ENCODE peak calls at places on chromosomes 3 and 15, in six cellular contexts. Y is HFFc6, S is psoas muscle, Z is AG09309, J is GM12865, P is MCF 10A. N is an unnamed sample.

GRCh38 chr3:140429791-140430190 is 248.1 kb upstream of the TRIM42 start:
- DNase-seq in Y (no peak), S (no peak), Z (no peak), J (no peak), P (no peak), N (no peak)

GRCh38 chr3:152395764-152396163 is 127.0 kb downstream of the MBNL1 start:
- DNase-seq in Y (no peak), S (no peak), Z (no peak), J (no peak), P (no peak), N (no peak)

GRCh38 chr3:151327571-151328198 is 1.7 kb downstream of the P2RY13 start:
- DNase-seq in Y (no peak), S (no peak), Z (no peak), J (no peak), P (peak; percentile 36), N (peak; percentile 17)

GRCh38 chr3:25856902-25857518 is 67.1 kb downstream of the OXSM start:
- DNase-seq in Y (peak; percentile 45), S (no peak), Z (peak; percentile 23), J (peak; percentile 53), P (peak; percentile 49), N (peak; percentile 65)

GRCh38 chr3:61522064-61522463 is 39.3 kb upstream of the PTPRG start:
- DNase-seq in Y (no peak), S (no peak), Z (no peak), J (peak; percentile 4), P (no peak), N (no peak)

GRCh38 chr15:66858423-66859207 is 156.6 kb downstream of the SMAD6 start:
- DNase-seq in Y (peak; percentile 30), S (no peak), Z (peak; percentile 60), J (no peak), P (no peak), N (no peak)

GRCh38 chr3:143538577-143538981 is 309.7 kb downstream of the SLC9A9 start:
- DNase-seq in Y (no peak), S (no peak), Z (peak; percentile 67), J (peak; percentile 27), P (peak; percentile 53), N (peak; percentile 24)

GRCh38 chr15:96102631-96103030 is 227.9 kb upstream of the NR2F2 start:
- DNase-seq in Y (no peak), S (no peak), Z (no peak), J (no peak), P (no peak), N (no peak)

GRCh38 chr15:88849376-88850122 is 45.8 kb downstream of the HAPLN3 start:
- DNase-seq in Y (no peak), S (no peak), Z (no peak), J (no peak), P (no peak), N (no peak)

GRCh38 chr15:63892794-63893441 is 59.2 kb upstream of the HERC1 start:
- DNase-seq in Y (no peak), S (no peak), Z (no peak), J (peak; percentile 86), P (no peak), N (no peak)

GRCh38 chr15:80747317-80748053 is 31.7 kb upstream of the CEMIP start:
- DNase-seq in Y (no peak), S (no peak), Z (no peak), J (no peak), P (no peak), N (no peak)

GRCh38 chr3:100073555-100074307 is 40.6 kb downstream of the FILIP1L start:
- DNase-seq in Y (peak; percentile 85), S (no peak), Z (peak; percentile 33), J (peak; percentile 45), P (no peak), N (no peak)

GRCh38 chr15:48330045-48330840 is 986 bp upstream of the DUT start:
- DNase-seq in Y (no peak), S (no peak), Z (no peak), J (no peak), P (no peak), N (no peak)

GRCh38 chr3:197942956-197943556 is 6.9 kb upstream of the RPL35A start:
- DNase-seq in Y (peak; percentile 43), S (no peak), Z (no peak), J (peak; percentile 67), P (peak; percentile 45), N (peak; percentile 56)

GRCh38 chr3:144477593-144477992 is 506.0 kb downstream of the DIPK2A start:
- DNase-seq in Y (no peak), S (no peak), Z (no peak), J (no peak), P (no peak), N (no peak)

GRCh38 chr3:124707667-124708066 is 22.6 kb upstream of the UMPS start:
- DNase-seq in Y (peak; percentile 80), S (no peak), Z (peak; percentile 45), J (no peak), P (peak; percentile 51), N (no peak)

GRCh38 chr3:11953778-11954177 is 50.4 kb upstream of the SYN2 start:
- DNase-seq in Y (no peak), S (no peak), Z (no peak), J (no peak), P (no peak), N (no peak)

GRCh38 chr3:64974401-64974800 is 286.6 kb upstream of the ADAMTS9 start:
- DNase-seq in Y (no peak), S (no peak), Z (no peak), J (no peak), P (no peak), N (no peak)

GRCh38 chr3:17625111-17625510 is 117.3 kb downstream of the TBC1D5 start:
- DNase-seq in Y (no peak), S (no peak), Z (no peak), J (no peak), P (no peak), N (no peak)

GRCh38 chr15:53212785-53213184 is 422.6 kb upstream of the ONECUT1 start:
- DNase-seq in Y (no peak), S (no peak), Z (no peak), J (no peak), P (no peak), N (no peak)

GRCh38 chr3:119098620-119099222 is 47.2 kb upstream of the TEX55 start:
- DNase-seq in Y (peak; percentile 46), S (no peak), Z (peak; percentile 11), J (peak; percentile 36), P (peak; percentile 56), N (peak; percentile 47)

GRCh38 chr3:158107508-158108095 is 1.4 kb upstream of the SHOX2 start:
- DNase-seq in Y (no peak), S (no peak), Z (no peak), J (no peak), P (no peak), N (no peak)

GRCh38 chr3:177523072-177523675 is 325.9 kb upstream of the TBL1XR1 start:
- DNase-seq in Y (no peak), S (no peak), Z (no peak), J (no peak), P (peak; percentile 14), N (no peak)

GRCh38 chr15:73937726-73938125 is 11.5 kb downstream of the LOXL1 start:
- DNase-seq in Y (no peak), S (no peak), Z (no peak), J (no peak), P (no peak), N (no peak)

GRCh38 chr15:48614051-48614450 is 31.5 kb downstream of the FBN1 start:
- DNase-seq in Y (no peak), S (no peak), Z (no peak), J (no peak), P (no peak), N (no peak)

GRCh38 chr3:156456771-156457224 is 98.1 kb downstream of the SSR3 start:
- DNase-seq in Y (no peak), S (no peak), Z (no peak), J (no peak), P (peak; percentile 30), N (no peak)

GRCh38 chr3:23481660-23482278 is 278.6 kb downstream of the UBE2E2 start:
- DNase-seq in Y (no peak), S (no peak), Z (no peak), J (no peak), P (no peak), N (peak; percentile 23)

GRCh38 chr3:128036119-128036518 is 16.1 kb upstream of the SEC61A1 start:
- DNase-seq in Y (no peak), S (no peak), Z (no peak), J (no peak), P (no peak), N (no peak)

GRCh38 chr3:188720215-188720614 is 451.6 kb upstream of the TPRG1 start:
- DNase-seq in Y (no peak), S (no peak), Z (no peak), J (no peak), P (no peak), N (no peak)

DNA sequence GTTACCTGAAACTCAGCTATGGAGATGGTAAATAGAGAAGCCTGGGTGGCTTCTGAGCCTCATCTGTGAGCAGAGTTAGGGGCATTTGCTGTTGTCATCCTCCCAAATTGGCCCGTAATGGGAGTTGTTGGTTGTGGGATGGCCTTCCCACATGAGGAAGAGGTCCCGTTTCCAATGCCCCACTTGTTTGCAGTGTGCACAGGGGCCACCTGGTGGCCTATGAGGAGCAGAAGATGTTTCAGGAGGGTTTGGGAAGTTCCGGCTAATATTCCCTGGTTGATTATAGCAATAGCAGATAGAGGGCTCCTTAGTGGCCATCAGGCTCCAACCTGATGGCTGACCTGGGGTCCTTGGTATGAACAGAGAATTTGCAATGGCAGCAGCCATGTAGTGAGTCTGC is 1546.5 kb downstream of the OTOL1 start:
- DNase-seq in Y (no peak), S (no peak), Z (no peak), J (no peak), P (peak; percentile 25), N (no peak)
- TF ChIP-seq CTCF in Y (peak; percentile 76), S (no peak), Z (peak; percentile 52), J (peak; percentile 1), P (no peak), N (no peak)

DNA sequence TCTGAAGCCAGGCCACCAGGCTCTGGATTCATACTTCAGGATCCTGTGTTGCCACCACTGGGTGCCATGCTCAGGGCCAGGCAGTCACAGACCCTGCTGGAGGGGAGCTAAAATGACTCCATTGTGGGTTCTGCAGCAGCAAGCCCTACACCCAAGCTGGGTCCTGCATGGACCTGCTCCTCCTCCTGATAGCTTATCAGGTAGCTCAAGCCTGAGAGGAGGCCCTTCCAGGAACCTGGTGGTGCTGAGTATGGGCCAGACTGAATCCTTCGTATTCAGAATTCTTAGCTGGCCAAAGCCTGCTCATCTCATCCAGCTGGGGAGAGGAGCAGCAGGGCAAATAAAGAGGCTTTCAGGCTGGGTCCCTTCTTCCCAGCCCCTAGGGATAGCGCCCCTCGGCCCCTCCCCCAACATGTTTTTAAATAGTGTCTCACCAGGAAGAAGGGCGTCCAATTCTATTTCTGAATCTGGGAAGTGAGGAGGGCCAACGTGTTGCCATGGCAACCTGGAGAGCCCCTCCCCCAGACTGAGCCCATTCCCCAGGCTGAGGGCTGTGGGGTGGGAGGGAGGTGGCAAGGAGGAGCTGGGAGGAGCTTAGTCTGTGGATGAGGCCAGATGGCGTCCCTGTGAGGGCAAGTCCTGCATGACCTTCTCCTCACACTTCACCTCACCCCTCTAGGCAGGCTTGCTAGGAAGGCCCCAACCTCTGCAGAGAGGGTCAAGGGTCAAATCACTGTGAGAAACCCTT is 11.0 kb upstream of the CAMKV start:
- DNase-seq in Y (no peak), S (no peak), Z (no peak), J (no peak), P (no peak), N (no peak)
- TF ChIP-seq CTCF in Y (no peak), S (no peak), Z (no peak), J (no peak), P (no peak), N (no peak)

GRCh38 chr15:46652256-46652655 is 1017.4 kb downstream of the SQOR start:
- DNase-seq in Y (no peak), S (no peak), Z (no peak), J (no peak), P (no peak), N (no peak)
- TF ChIP-seq CTCF in Y (no peak), S (no peak), Z (no peak), J (no peak), P (no peak), N (no peak)

GRCh38 chr15:97804950-97805349 is 155.6 kb upstream of the ARRDC4 start:
- DNase-seq in Y (no peak), S (no peak), Z (no peak), J (no peak), P (no peak), N (no peak)
- TF ChIP-seq CTCF in Y (no peak), S (no peak), Z (no peak), J (no peak), P (peak; percentile 6), N (no peak)

N was measured in GM13976.